ENCODE peak calls at places on chromosomes 13 and 19, in eight cellular contexts. One of them, this sample, is unnamed.

GRCh38 chr19:38378866-38379265 is 4.5 kb downstream of the PSMD8 start:
- DNase-seq in MM.1S: no peak
- DNase-seq in cardiac fibroblast: no peak
- DNase-seq in CD4-positive, CD25-positive, alpha-beta regulatory T cell: no peak
- DNase-seq in cardiac muscle cell: no peak
- DNase-seq in stimulated activated CD4-positive, alpha-beta T cell treated with anti-CD3 and anti-CD28 coated beads, Interleukin-1b, Interleukin-23, amount 100 ng/mL, for 1 hour: no peak
- DNase-seq in psoas muscle: no peak
- DNase-seq in EH: no peak
- DNase-seq in this sample: no peak

GRCh38 chr19:9018163-9018875 is 8.1 kb upstream of the MUC16 start:
- DNase-seq in MM.1S: no peak
- DNase-seq in psoas muscle: no peak
- DNase-seq in CD4-positive, CD25-positive, alpha-beta regulatory T cell: no peak
- DNase-seq in EH: no peak
- DNase-seq in cardiac fibroblast: no peak
- DNase-seq in stimulated activated CD4-positive, alpha-beta T cell treated with anti-CD3 and anti-CD28 coated beads, Interleukin-1b, Interleukin-23, amount 100 ng/mL, for 1 hour: no peak
- DNase-seq in cardiac muscle cell: no peak
- DNase-seq in this sample: no peak

GRCh38 chr19:45824531-45825262 is 9.6 kb upstream of the RSPH6A start:
- DNase-seq in EH: no peak
- DNase-seq in CD4-positive, CD25-positive, alpha-beta regulatory T cell: no peak
- DNase-seq in psoas muscle: peak; percentile 34
- DNase-seq in cardiac fibroblast: no peak
- DNase-seq in MM.1S: no peak
- DNase-seq in cardiac muscle cell: peak; percentile 47
- DNase-seq in stimulated activated CD4-positive, alpha-beta T cell treated with anti-CD3 and anti-CD28 coated beads, Interleukin-1b, Interleukin-23, amount 100 ng/mL, for 1 hour: no peak
- DNase-seq in this sample: no peak

GRCh38 chr19:36331353-36332228 is 47.4 kb downstream of the ZFP14 start:
- DNase-seq in cardiac muscle cell: peak; percentile 96
- DNase-seq in cardiac fibroblast: peak; percentile 96
- DNase-seq in stimulated activated CD4-positive, alpha-beta T cell treated with anti-CD3 and anti-CD28 coated beads, Interleukin-1b, Interleukin-23, amount 100 ng/mL, for 1 hour: peak; percentile 14
- DNase-seq in psoas muscle: peak; percentile 83
- DNase-seq in MM.1S: peak; percentile 70
- DNase-seq in EH: peak; percentile 90
- DNase-seq in CD4-positive, CD25-positive, alpha-beta regulatory T cell: peak; percentile 62
- DNase-seq in this sample: peak; percentile 89

GRCh38 chr13:89066868-89067466 is 1395.8 kb downstream of the SLITRK5 start:
- DNase-seq in MM.1S: peak; percentile 21
- DNase-seq in psoas muscle: no peak
- DNase-seq in EH: no peak
- DNase-seq in stimulated activated CD4-positive, alpha-beta T cell treated with anti-CD3 and anti-CD28 coated beads, Interleukin-1b, Interleukin-23, amount 100 ng/mL, for 1 hour: no peak
- DNase-seq in cardiac fibroblast: peak; percentile 8
- DNase-seq in cardiac muscle cell: peak; percentile 75
- DNase-seq in CD4-positive, CD25-positive, alpha-beta regulatory T cell: peak; percentile 1
- DNase-seq in this sample: peak; percentile 28

GRCh38 chr19:44904426-44904994 is 1.1 kb upstream of the APOE start:
- DNase-seq in CD4-positive, CD25-positive, alpha-beta regulatory T cell: no peak
- DNase-seq in stimulated activated CD4-positive, alpha-beta T cell treated with anti-CD3 and anti-CD28 coated beads, Interleukin-1b, Interleukin-23, amount 100 ng/mL, for 1 hour: no peak
- DNase-seq in MM.1S: no peak
- DNase-seq in psoas muscle: no peak
- DNase-seq in cardiac fibroblast: no peak
- DNase-seq in EH: no peak
- DNase-seq in cardiac muscle cell: no peak
- DNase-seq in this sample: no peak

GRCh38 chr13:84961023-84961422 is 838.2 kb downstream of the SLITRK6 start:
- DNase-seq in CD4-positive, CD25-positive, alpha-beta regulatory T cell: no peak
- DNase-seq in cardiac muscle cell: no peak
- DNase-seq in cardiac fibroblast: no peak
- DNase-seq in EH: no peak
- DNase-seq in MM.1S: no peak
- DNase-seq in stimulated activated CD4-positive, alpha-beta T cell treated with anti-CD3 and anti-CD28 coated beads, Interleukin-1b, Interleukin-23, amount 100 ng/mL, for 1 hour: no peak
- DNase-seq in psoas muscle: no peak
- DNase-seq in this sample: no peak

GRCh38 chr13:108993346-108993745 is 363.9 kb downstream of the MYO16 start:
- DNase-seq in cardiac fibroblast: peak; percentile 56
- DNase-seq in psoas muscle: no peak
- DNase-seq in CD4-positive, CD25-positive, alpha-beta regulatory T cell: no peak
- DNase-seq in EH: no peak
- DNase-seq in stimulated activated CD4-positive, alpha-beta T cell treated with anti-CD3 and anti-CD28 coated beads, Interleukin-1b, Interleukin-23, amount 100 ng/mL, for 1 hour: no peak
- DNase-seq in cardiac muscle cell: no peak
- DNase-seq in MM.1S: no peak
- DNase-seq in this sample: no peak

GRCh38 chr13:32639502-32640105 is 53.4 kb downstream of the PDS5B start:
- DNase-seq in CD4-positive, CD25-positive, alpha-beta regulatory T cell: peak; percentile 74
- DNase-seq in cardiac fibroblast: peak; percentile 81
- DNase-seq in cardiac muscle cell: peak; percentile 59
- DNase-seq in stimulated activated CD4-positive, alpha-beta T cell treated with anti-CD3 and anti-CD28 coated beads, Interleukin-1b, Interleukin-23, amount 100 ng/mL, for 1 hour: no peak
- DNase-seq in MM.1S: peak; percentile 50
- DNase-seq in psoas muscle: peak; percentile 65
- DNase-seq in EH: peak; percentile 73
- DNase-seq in this sample: peak; percentile 39

This sample was measured in naive B cell.